ENCODE peak calls at places on chromosomes 4 and X, in four cellular contexts. One of them, this sample, is unnamed.

GRCh38 chr4:74316397-74316796 is 8.1 kb downstream of the EPGN start:
- DNase-seq in stimulated activated CD4-positive, alpha-beta T cell treated with anti-CD3 and anti-CD28 coated beads, Interleukin-1b, Interleukin-23, amount 100 ng/mL, for 48 hours: no peak
- DNase-seq in right atrium auricular region: no peak
- DNase-seq in HepG2: no peak
- DNase-seq in this sample: no peak

GRCh38 chrX:53321943-53322497 is 40.6 kb upstream of the IQSEC2 start:
- DNase-seq in stimulated activated CD4-positive, alpha-beta T cell treated with anti-CD3 and anti-CD28 coated beads, Interleukin-1b, Interleukin-23, amount 100 ng/mL, for 48 hours: no peak
- DNase-seq in HepG2: no peak
- DNase-seq in right atrium auricular region: no peak
- DNase-seq in this sample: no peak

GRCh38 chr4:56630876-56631666 is 50.0 kb downstream of the HOPX start:
- DNase-seq in stimulated activated CD4-positive, alpha-beta T cell treated with anti-CD3 and anti-CD28 coated beads, Interleukin-1b, Interleukin-23, amount 100 ng/mL, for 48 hours: no peak
- DNase-seq in HepG2: no peak
- DNase-seq in right atrium auricular region: no peak
- DNase-seq in this sample: no peak

GRCh38 chr4:47482326-47482725 is 2.7 kb upstream of the ATP10D start:
- DNase-seq in HepG2: no peak
- DNase-seq in stimulated activated CD4-positive, alpha-beta T cell treated with anti-CD3 and anti-CD28 coated beads, Interleukin-1b, Interleukin-23, amount 100 ng/mL, for 48 hours: no peak
- DNase-seq in right atrium auricular region: no peak
- DNase-seq in this sample: no peak

GRCh38 chrX:134484039-134484438 is 24.1 kb downstream of the HPRT1 start:
- DNase-seq in HepG2: peak; percentile 15
- DNase-seq in right atrium auricular region: no peak
- DNase-seq in stimulated activated CD4-positive, alpha-beta T cell treated with anti-CD3 and anti-CD28 coated beads, Interleukin-1b, Interleukin-23, amount 100 ng/mL, for 48 hours: no peak
- DNase-seq in this sample: no peak

GRCh38 chr4:34046580-34046979 is 2197.7 kb downstream of the ARAP2 start:
- DNase-seq in stimulated activated CD4-positive, alpha-beta T cell treated with anti-CD3 and anti-CD28 coated beads, Interleukin-1b, Interleukin-23, amount 100 ng/mL, for 48 hours: no peak
- DNase-seq in right atrium auricular region: no peak
- DNase-seq in HepG2: no peak
- DNase-seq in this sample: no peak

GRCh38 chr4:183106839-183107238 is 7.8 kb downstream of the WWC2 start:
- DNase-seq in right atrium auricular region: no peak
- DNase-seq in HepG2: peak; percentile 32
- DNase-seq in stimulated activated CD4-positive, alpha-beta T cell treated with anti-CD3 and anti-CD28 coated beads, Interleukin-1b, Interleukin-23, amount 100 ng/mL, for 48 hours: no peak
- DNase-seq in this sample: no peak

GRCh38 chr4:155672342-155672741 is 5.7 kb downstream of the GUCY1A1 start:
- DNase-seq in right atrium auricular region: no peak
- DNase-seq in HepG2: no peak
- DNase-seq in stimulated activated CD4-positive, alpha-beta T cell treated with anti-CD3 and anti-CD28 coated beads, Interleukin-1b, Interleukin-23, amount 100 ng/mL, for 48 hours: no peak
- DNase-seq in this sample: no peak

GRCh38 chrX:39263946-39264483 is 462.8 kb downstream of the MID1IP1 start:
- DNase-seq in stimulated activated CD4-positive, alpha-beta T cell treated with anti-CD3 and anti-CD28 coated beads, Interleukin-1b, Interleukin-23, amount 100 ng/mL, for 48 hours: no peak
- DNase-seq in right atrium auricular region: no peak
- DNase-seq in HepG2: no peak
- DNase-seq in this sample: no peak

GRCh38 chr4:112708772-112709171 is 71.8 kb downstream of the LARP7 start:
- DNase-seq in HepG2: no peak
- DNase-seq in right atrium auricular region: no peak
- DNase-seq in stimulated activated CD4-positive, alpha-beta T cell treated with anti-CD3 and anti-CD28 coated beads, Interleukin-1b, Interleukin-23, amount 100 ng/mL, for 48 hours: no peak
- DNase-seq in this sample: no peak

GRCh38 chr4:149823770-149824221 is 8.2 kb upstream of the IQCM start:
- DNase-seq in stimulated activated CD4-positive, alpha-beta T cell treated with anti-CD3 and anti-CD28 coated beads, Interleukin-1b, Interleukin-23, amount 100 ng/mL, for 48 hours: no peak
- DNase-seq in HepG2: no peak
- DNase-seq in right atrium auricular region: no peak
- DNase-seq in this sample: peak; percentile 51

GRCh38 chr4:83906561-83906960 is 370.7 kb downstream of the GPAT3 start:
- DNase-seq in stimulated activated CD4-positive, alpha-beta T cell treated with anti-CD3 and anti-CD28 coated beads, Interleukin-1b, Interleukin-23, amount 100 ng/mL, for 48 hours: no peak
- DNase-seq in right atrium auricular region: no peak
- DNase-seq in HepG2: no peak
- DNase-seq in this sample: peak; percentile 9

GRCh38 chr4:148124512-148124911 is 317.7 kb downstream of the NR3C2 start:
- DNase-seq in HepG2: no peak
- DNase-seq in stimulated activated CD4-positive, alpha-beta T cell treated with anti-CD3 and anti-CD28 coated beads, Interleukin-1b, Interleukin-23, amount 100 ng/mL, for 48 hours: no peak
- DNase-seq in right atrium auricular region: no peak
- DNase-seq in this sample: no peak

GRCh38 chrX:100685997-100686305 is 42.0 kb downstream of the SRPX2 start:
- DNase-seq in right atrium auricular region: no peak
- DNase-seq in stimulated activated CD4-positive, alpha-beta T cell treated with anti-CD3 and anti-CD28 coated beads, Interleukin-1b, Interleukin-23, amount 100 ng/mL, for 48 hours: no peak
- DNase-seq in HepG2: no peak
- DNase-seq in this sample: no peak

GRCh38 chrX:40105016-40105790 is 7.4 kb upstream of the BCOR start:
- DNase-seq in stimulated activated CD4-positive, alpha-beta T cell treated with anti-CD3 and anti-CD28 coated beads, Interleukin-1b, Interleukin-23, amount 100 ng/mL, for 48 hours: no peak
- DNase-seq in HepG2: no peak
- DNase-seq in right atrium auricular region: no peak
- DNase-seq in this sample: peak; percentile 44

GRCh38 chrX:15953801-15954200 is 99.2 kb upstream of the AP1S2 start:
- DNase-seq in HepG2: no peak
- DNase-seq in stimulated activated CD4-positive, alpha-beta T cell treated with anti-CD3 and anti-CD28 coated beads, Interleukin-1b, Interleukin-23, amount 100 ng/mL, for 48 hours: no peak
- DNase-seq in right atrium auricular region: no peak
- DNase-seq in this sample: no peak

GRCh38 chrX:105323951-105324350 is 103.5 kb upstream of the TEX13A start:
- DNase-seq in right atrium auricular region: no peak
- DNase-seq in stimulated activated CD4-positive, alpha-beta T cell treated with anti-CD3 and anti-CD28 coated beads, Interleukin-1b, Interleukin-23, amount 100 ng/mL, for 48 hours: no peak
- DNase-seq in HepG2: no peak
- DNase-seq in this sample: peak; percentile 55

GRCh38 chr4:26294904-26295303 is 25.9 kb upstream of the RBPJ start:
- DNase-seq in right atrium auricular region: no peak
- DNase-seq in stimulated activated CD4-positive, alpha-beta T cell treated with anti-CD3 and anti-CD28 coated beads, Interleukin-1b, Interleukin-23, amount 100 ng/mL, for 48 hours: no peak
- DNase-seq in HepG2: no peak
- DNase-seq in this sample: no peak

GRCh38 chr4:125021189-125021588 is 293.6 kb upstream of the FAT4 start:
- DNase-seq in HepG2: no peak
- DNase-seq in stimulated activated CD4-positive, alpha-beta T cell treated with anti-CD3 and anti-CD28 coated beads, Interleukin-1b, Interleukin-23, amount 100 ng/mL, for 48 hours: no peak
- DNase-seq in right atrium auricular region: no peak
- DNase-seq in this sample: no peak

GRCh38 chr4:109046549-109047171 is 255.8 kb downstream of the COL25A1 start:
- DNase-seq in stimulated activated CD4-positive, alpha-beta T cell treated with anti-CD3 and anti-CD28 coated beads, Interleukin-1b, Interleukin-23, amount 100 ng/mL, for 48 hours: no peak
- DNase-seq in right atrium auricular region: no peak
- DNase-seq in HepG2: peak; percentile 0
- DNase-seq in this sample: no peak

GRCh38 chrX:103431316-103431715 is 55.0 kb downstream of the BEX3 start:
- DNase-seq in right atrium auricular region: no peak
- DNase-seq in stimulated activated CD4-positive, alpha-beta T cell treated with anti-CD3 and anti-CD28 coated beads, Interleukin-1b, Interleukin-23, amount 100 ng/mL, for 48 hours: no peak
- DNase-seq in HepG2: no peak
- DNase-seq in this sample: peak; percentile 55

GRCh38 chr4:137651128-137651527 is 118.8 kb upstream of the PCDH18 start:
- DNase-seq in right atrium auricular region: no peak
- DNase-seq in stimulated activated CD4-positive, alpha-beta T cell treated with anti-CD3 and anti-CD28 coated beads, Interleukin-1b, Interleukin-23, amount 100 ng/mL, for 48 hours: no peak
- DNase-seq in HepG2: no peak
- DNase-seq in this sample: peak; percentile 3

GRCh38 chrX:129193357-129193756 is 329.9 kb downstream of the SMARCA1 start:
- DNase-seq in right atrium auricular region: no peak
- DNase-seq in HepG2: peak; percentile 21
- DNase-seq in stimulated activated CD4-positive, alpha-beta T cell treated with anti-CD3 and anti-CD28 coated beads, Interleukin-1b, Interleukin-23, amount 100 ng/mL, for 48 hours: no peak
- DNase-seq in this sample: peak; percentile 19

GRCh38 chr4:184335520-184335919 is 117.8 kb upstream of the ENPP6 start:
- DNase-seq in stimulated activated CD4-positive, alpha-beta T cell treated with anti-CD3 and anti-CD28 coated beads, Interleukin-1b, Interleukin-23, amount 100 ng/mL, for 48 hours: no peak
- DNase-seq in right atrium auricular region: no peak
- DNase-seq in HepG2: no peak
- DNase-seq in this sample: no peak

GRCh38 chr4:75030649-75031235 is 97.8 kb downstream of the PARM1 start:
- DNase-seq in stimulated activated CD4-positive, alpha-beta T cell treated with anti-CD3 and anti-CD28 coated beads, Interleukin-1b, Interleukin-23, amount 100 ng/mL, for 48 hours: no peak
- DNase-seq in right atrium auricular region: no peak
- DNase-seq in HepG2: no peak
- DNase-seq in this sample: no peak

GRCh38 chr4:65007841-65008439 is 598.7 kb upstream of the TECRL start:
- DNase-seq in HepG2: peak; percentile 47
- DNase-seq in right atrium auricular region: no peak
- DNase-seq in stimulated activated CD4-positive, alpha-beta T cell treated with anti-CD3 and anti-CD28 coated beads, Interleukin-1b, Interleukin-23, amount 100 ng/mL, for 48 hours: no peak
- DNase-seq in this sample: no peak

GRCh38 chr4:16757080-16757521 is 141.3 kb downstream of the LDB2 start:
- DNase-seq in stimulated activated CD4-positive, alpha-beta T cell treated with anti-CD3 and anti-CD28 coated beads, Interleukin-1b, Interleukin-23, amount 100 ng/mL, for 48 hours: no peak
- DNase-seq in HepG2: no peak
- DNase-seq in right atrium auricular region: no peak
- DNase-seq in this sample: no peak

GRCh38 chr4:158869001-158869400 is 100.2 kb downstream of the FNIP2 start:
- DNase-seq in right atrium auricular region: no peak
- DNase-seq in HepG2: no peak
- DNase-seq in stimulated activated CD4-positive, alpha-beta T cell treated with anti-CD3 and anti-CD28 coated beads, Interleukin-1b, Interleukin-23, amount 100 ng/mL, for 48 hours: no peak
- DNase-seq in this sample: no peak

GRCh38 chrX:39736219-39737211 is 361.2 kb downstream of the BCOR start:
- DNase-seq in right atrium auricular region: peak; percentile 92
- DNase-seq in HepG2: no peak
- DNase-seq in stimulated activated CD4-positive, alpha-beta T cell treated with anti-CD3 and anti-CD28 coated beads, Interleukin-1b, Interleukin-23, amount 100 ng/mL, for 48 hours: peak; percentile 5
- DNase-seq in this sample: peak; percentile 96

GRCh38 chrX:6644411-6644810 is 109.5 kb upstream of the VCX3A start:
- DNase-seq in stimulated activated CD4-positive, alpha-beta T cell treated with anti-CD3 and anti-CD28 coated beads, Interleukin-1b, Interleukin-23, amount 100 ng/mL, for 48 hours: no peak
- DNase-seq in right atrium auricular region: no peak
- DNase-seq in HepG2: no peak
- DNase-seq in this sample: no peak

GRCh38 chr4:111960241-111960667 is 185.0 kb upstream of the FAM241A start:
- DNase-seq in stimulated activated CD4-positive, alpha-beta T cell treated with anti-CD3 and anti-CD28 coated beads, Interleukin-1b, Interleukin-23, amount 100 ng/mL, for 48 hours: no peak
- DNase-seq in right atrium auricular region: no peak
- DNase-seq in HepG2: no peak
- DNase-seq in this sample: no peak

GRCh38 chrX:139091086-139091485 is 379.6 kb upstream of the FGF13 start:
- DNase-seq in stimulated activated CD4-positive, alpha-beta T cell treated with anti-CD3 and anti-CD28 coated beads, Interleukin-1b, Interleukin-23, amount 100 ng/mL, for 48 hours: no peak
- DNase-seq in right atrium auricular region: no peak
- DNase-seq in HepG2: no peak
- DNase-seq in this sample: no peak

GRCh38 chr4:86302242-86302641 is 57.6 kb downstream of the MAPK10 start:
- DNase-seq in stimulated activated CD4-positive, alpha-beta T cell treated with anti-CD3 and anti-CD28 coated beads, Interleukin-1b, Interleukin-23, amount 100 ng/mL, for 48 hours: no peak
- DNase-seq in HepG2: peak; percentile 3
- DNase-seq in right atrium auricular region: peak; percentile 76
- DNase-seq in this sample: no peak

GRCh38 chr4:119730644-119730995 is 102.0 kb upstream of the PDE5A start:
- DNase-seq in right atrium auricular region: no peak
- DNase-seq in HepG2: no peak
- DNase-seq in stimulated activated CD4-positive, alpha-beta T cell treated with anti-CD3 and anti-CD28 coated beads, Interleukin-1b, Interleukin-23, amount 100 ng/mL, for 48 hours: no peak
- DNase-seq in this sample: no peak

GRCh38 chr4:168484626-168485025 is 4.3 kb upstream of the DDX60L start:
- DNase-seq in HepG2: no peak
- DNase-seq in right atrium auricular region: no peak
- DNase-seq in stimulated activated CD4-positive, alpha-beta T cell treated with anti-CD3 and anti-CD28 coated beads, Interleukin-1b, Interleukin-23, amount 100 ng/mL, for 48 hours: no peak
- DNase-seq in this sample: no peak

GRCh38 chr4:149707862-149708261 is 107.8 kb downstream of the IQCM start:
- DNase-seq in right atrium auricular region: no peak
- DNase-seq in stimulated activated CD4-positive, alpha-beta T cell treated with anti-CD3 and anti-CD28 coated beads, Interleukin-1b, Interleukin-23, amount 100 ng/mL, for 48 hours: no peak
- DNase-seq in HepG2: no peak
- DNase-seq in this sample: no peak

GRCh38 chrX:22577181-22577580 is 304.5 kb downstream of the CBLL2 start:
- DNase-seq in HepG2: no peak
- DNase-seq in stimulated activated CD4-positive, alpha-beta T cell treated with anti-CD3 and anti-CD28 coated beads, Interleukin-1b, Interleukin-23, amount 100 ng/mL, for 48 hours: no peak
- DNase-seq in right atrium auricular region: no peak
- DNase-seq in this sample: peak; percentile 62

This sample was measured in MG63.